ENCODE peak calls at places on chromosomes 12 and 14, in nine cellular contexts. N is AML-193; C is neural progenitor cell; I is HEK293T; X is activated CD4-positive, alpha-beta T cell treated with anti-CD3 and anti-CD28 coated beads, Interleukin-2, amount 50 U/mL, for 4 hours; Q is left ventricle myocardium inferior; W is stimulated activated CD4-positive, alpha-beta T cell treated with anti-CD3 and anti-CD28 coated beads, Interleukin-12 subunit alpha, Interleukin-12 subunit beta, amount 100 ng/mL, for 24 hours; R is HTR-8/SVneo; H is Calu3. J is an unnamed sample.

GRCh38 chr12:101969-102878 is 35.7 kb downstream of the IQSEC3 start:
- DNase-seq in N (no peak), C (peak; percentile 45), I (peak; percentile 64), X (no peak), Q (no peak), W (no peak), R (no peak), H (no peak), J (no peak)

GRCh38 chr12:117151195-117152031 is 38.9 kb downstream of the FBXO21 start:
- DNase-seq in N (no peak), C (peak; percentile 88), I (peak; percentile 76), X (no peak), Q (peak; percentile 66), W (no peak), R (peak; percentile 25), H (peak; percentile 62), J (no peak)

GRCh38 chr12:52358575-52359350 is 8.5 kb downstream of the KRT85 start:
- DNase-seq in N (no peak), C (no peak), I (no peak), X (no peak), Q (no peak), W (no peak), R (peak; percentile 45), H (no peak), J (no peak)

GRCh38 chr12:115999582-115999981 is 277.9 kb downstream of the MED13L start:
- DNase-seq in N (no peak), C (no peak), I (no peak), X (no peak), Q (no peak), W (no peak), R (no peak), H (no peak), J (no peak)

GRCh38 chr12:69443916-69444315 is 26.3 kb upstream of the FRS2 start:
- DNase-seq in N (no peak), C (no peak), I (no peak), X (no peak), Q (no peak), W (no peak), R (no peak), H (no peak), J (no peak)

GRCh38 chr12:10214131-10214876 is 1.6 kb downstream of the GABARAPL1 start:
- DNase-seq in N (no peak), C (peak; percentile 25), I (peak; percentile 17), X (no peak), Q (no peak), W (no peak), R (peak; percentile 53), H (peak; percentile 11), J (no peak)

GRCh38 chr12:1805441-1806081 is 14.8 kb upstream of the LRTM2 start:
- DNase-seq in N (no peak), C (no peak), I (no peak), X (no peak), Q (peak; percentile 60), W (no peak), R (no peak), H (no peak), J (no peak)

GRCh38 chr14:80776657-80777056 is 164.9 kb downstream of the CEP128 start:
- DNase-seq in N (no peak), C (no peak), I (no peak), X (no peak), Q (no peak), W (no peak), R (no peak), H (no peak), J (no peak)

GRCh38 chr12:93177208-93178153 is 200.2 kb upstream of the NUDT4 start:
- DNase-seq in N (no peak), C (no peak), I (no peak), X (no peak), Q (no peak), W (no peak), R (no peak), H (no peak), J (no peak)

GRCh38 chr12:108110844-108111243 is 18.2 kb upstream of the WSCD2 start:
- DNase-seq in N (no peak), C (no peak), I (no peak), X (no peak), Q (no peak), W (no peak), R (no peak), H (no peak), J (no peak)

GRCh38 chr14:104433401-104434213 is 146.0 kb upstream of the C14orf180 start:
- DNase-seq in N (no peak), C (no peak), I (no peak), X (no peak), Q (no peak), W (no peak), R (no peak), H (no peak), J (no peak)

GRCh38 chr12:59044791-59045190 is 124.5 kb upstream of the LRIG3 start:
- DNase-seq in N (no peak), C (no peak), I (no peak), X (no peak), Q (no peak), W (no peak), R (no peak), H (no peak), J (no peak)

GRCh38 chr14:101862177-101862576 is 100.7 kb downstream of the PPP2R5C start:
- DNase-seq in N (no peak), C (no peak), I (no peak), X (no peak), Q (no peak), W (no peak), R (no peak), H (no peak), J (no peak)

GRCh38 chr12:108352591-108352990 is 13.5 kb upstream of the CMKLR1 start:
- DNase-seq in N (no peak), C (no peak), I (no peak), X (no peak), Q (no peak), W (no peak), R (no peak), H (no peak), J (no peak)

GRCh38 chr14:88270781-88271180 is 52.3 kb downstream of the KCNK10 start:
- DNase-seq in N (no peak), C (no peak), I (no peak), X (no peak), Q (no peak), W (no peak), R (no peak), H (peak; percentile 19), J (no peak)

GRCh38 chr12:23197266-23197665 is 572.3 kb downstream of the ETNK1 start:
- DNase-seq in N (no peak), C (no peak), I (no peak), X (no peak), Q (no peak), W (no peak), R (no peak), H (no peak), J (no peak)

GRCh38 chr12:47221256-47222023 is 141.7 kb upstream of the AMIGO2 start:
- DNase-seq in N (no peak), C (no peak), I (no peak), X (no peak), Q (no peak), W (no peak), R (no peak), H (no peak), J (no peak)

GRCh38 chr12:64400041-64400440 is 4.2 kb upstream of the XPOT start:
- DNase-seq in N (no peak), C (peak; percentile 26), I (no peak), X (peak; percentile 16), Q (no peak), W (no peak), R (peak; percentile 41), H (no peak), J (no peak)

GRCh38 chr14:47273939-47274338 is 401.5 kb downstream of the MDGA2 start:
- DNase-seq in N (no peak), C (no peak), I (no peak), X (no peak), Q (no peak), W (no peak), R (no peak), H (no peak), J (no peak)

GRCh38 chr14:31510222-31510621 is 22.4 kb upstream of the GPR33 start:
- DNase-seq in N (peak; percentile 34), C (no peak), I (peak; percentile 12), X (no peak), Q (no peak), W (no peak), R (peak; percentile 49), H (no peak), J (no peak)

J was measured in HL-60.